ENCODE peak calls at places on chromosomes 12 and 14, in eight cellular contexts. B, L, Y, X, C, U, O and D are unnamed samples.
A peak's percentile ranks its signal among the peaks of the same experiment; 100 is the strongest.

GRCh38 chr14:102058146-102058545 is 28.7 kb downstream of the HSP90AA1 start:
- DNase-seq in B (no peak), L (no peak), O (no peak), C (no peak), X (no peak), U (no peak), Y (no peak), D (no peak)

GRCh38 chr12:115938794-115939377 is 338.6 kb downstream of the MED13L start:
- DNase-seq in X (no peak), U (no peak), B (no peak), O (no peak), L (no peak), C (no peak), Y (no peak), D (no peak)

GRCh38 chr12:26789731-26790644 is 43.0 kb downstream of the ITPR2 start:
- DNase-seq in B (no peak), Y (no peak), U (no peak), X (no peak), C (no peak), L (no peak), O (no peak), D (no peak)

GRCh38 chr14:74571901-74572828 is 39.9 kb downstream of the LTBP2 start:
- DNase-seq in U (no peak), O (no peak), X (no peak), C (no peak), L (no peak), B (no peak), Y (no peak), D (no peak)

GRCh38 chr12:65525501-65526141 is 247.1 kb downstream of the MSRB3 start:
- DNase-seq in X (no peak), L (no peak), U (no peak), C (no peak), O (no peak), Y (no peak), B (no peak), D (no peak)

GRCh38 chr14:70171719-70172118 is 17.0 kb downstream of the SLC8A3 start:
- DNase-seq in X (no peak), U (no peak), B (no peak), C (no peak), Y (no peak), O (no peak), L (no peak), D (no peak)

GRCh38 chr12:120996133-120996746 is 17.9 kb downstream of the HNF1A start:
- DNase-seq in B (no peak), U (no peak), O (no peak), C (no peak), L (no peak), X (no peak), Y (no peak), D (no peak)

GRCh38 chr14:70181276-70181675 is 7.5 kb downstream of the SLC8A3 start:
- DNase-seq in U (no peak), L (no peak), Y (no peak), X (no peak), B (no peak), C (no peak), O (no peak), D (no peak)

GRCh38 chr12:57237653-57237951 is 8.1 kb downstream of the SHMT2 start:
- DNase-seq in L (no peak), U (no peak), B (no peak), X (no peak), C (no peak), O (no peak), Y (peak; percentile 55), D (no peak)

GRCh38 chr12:110794623-110795280 is 52.0 kb upstream of the CCDC63 start:
- DNase-seq in B (no peak), L (no peak), X (no peak), O (no peak), C (no peak), Y (no peak), U (no peak), D (no peak)

GRCh38 chr12:89949457-89950195 is 241.0 kb upstream of the ATP2B1 start:
- DNase-seq in X (no peak), Y (no peak), L (no peak), C (peak; percentile 88), O (no peak), B (peak; percentile 4), U (peak; percentile 67), D (peak; percentile 91)

GRCh38 chr12:116053479-116054195 is 223.9 kb downstream of the MED13L start:
- DNase-seq in O (no peak), Y (no peak), U (no peak), B (no peak), L (peak; percentile 16), X (no peak), C (no peak), D (no peak)

GRCh38 chr14:50917449-50917848 is 26.8 kb downstream of the PYGL start:
- DNase-seq in O (no peak), L (no peak), B (no peak), X (no peak), Y (no peak), C (no peak), U (no peak), D (no peak)

GRCh38 chr12:109716092-109716479 is 2.5 kb downstream of the FAM222A start:
- DNase-seq in O (no peak), X (no peak), C (no peak), B (no peak), U (no peak), Y (no peak), L (no peak), D (no peak)

GRCh38 chr12:12992418-12993175 is 7.5 kb downstream of the HEBP1 start:
- DNase-seq in O (no peak), X (no peak), C (no peak), L (no peak), Y (no peak), B (no peak), U (no peak), D (no peak)

GRCh38 chr14:48914382-48914781 is 671.8 kb downstream of the RPS29 start:
- DNase-seq in X (no peak), L (no peak), Y (no peak), C (no peak), B (no peak), O (no peak), U (no peak), D (no peak)

GRCh38 chr12:53048780-53049401 is 974 bp upstream of the TNS2 start:
- DNase-seq in L (no peak), B (no peak), X (no peak), C (no peak), Y (no peak), U (no peak), O (no peak), D (no peak)